ENCODE peak calls at places on chromosome 19, in five cellular contexts. F, K, Q, A and E are unnamed samples. For H3K4me1, the result is how much of the 10 kb centered on the place peaks cover.

GRCh38 chr19:18871543-18871942 is 24.4 kb downstream of the CERS1 start:
- DNase-seq in Q (no peak), A (no peak), K (no peak), F (no peak), E (peak)

GRCh38 chr19:13839938-13840750 is 36.8 kb upstream of the NANOS3 start:
- DNase-seq in K (no peak), A (peak), Q (no peak), F (peak), E (peak)

GRCh38 chr19:55341191-55342043 is 1.7 kb downstream of the KMT5C start:
- DNase-seq in F (peak), A (peak), K (peak), Q (peak), E (peak)

GRCh38 chr19:3670796-3671679 is 29.2 kb downstream of the PIP5K1C start:
- DNase-seq in A (peak), F (peak), Q (no peak), K (no peak), E (peak)

GRCh38 chr19:18364826-18365528 is 21.0 kb upstream of the GDF15 start:
- DNase-seq in K (no peak), Q (peak), A (peak), F (peak), E (no peak)

GRCh38 chr19:18428837-18429674 is 8.9 kb downstream of the ISYNA1 start:
- DNase-seq in F (peak), K (peak), A (peak), Q (no peak), E (peak)

GRCh38 chr19:35559281-35559659 is 4.2 kb downstream of the ATP4A start:
- DNase-seq in K (no peak), Q (no peak), F (no peak), A (no peak), E (no peak)

GRCh38 chr19:10727599-10728250 is 9.8 kb downstream of the DNM2 start:
- DNase-seq in K (no peak), Q (no peak), F (no peak), A (no peak), E (no peak)

GRCh38 chr19:6911523-6911922 is 24.1 kb downstream of the ADGRE1 start:
- DNase-seq in K (no peak), F (no peak), A (no peak), Q (no peak), E (no peak)

GRCh38 chr19:1648926-1649541 is 3.4 kb downstream of the TCF3 start:
- DNase-seq in A (peak), Q (no peak), F (no peak), K (peak), E (no peak)

GRCh38 chr19:1651061-1651547 is 1.3 kb downstream of the TCF3 start:
- DNase-seq in Q (no peak), K (peak), A (peak), F (no peak), E (peak)

GRCh38 chr19:1648156-1648925 is 4.1 kb downstream of the TCF3 start:
- DNase-seq in F (no peak), K (peak), A (peak), Q (no peak), E (no peak)

GRCh38 chr19:1650627-1651009 is 1.8 kb downstream of the TCF3 start:
- DNase-seq in Q (no peak), K (peak), F (no peak), A (no peak), E (peak)

GRCh38 chr19:1649706-1650626 is 2.4 kb downstream of the TCF3 start:
- DNase-seq in F (no peak), K (no peak), Q (no peak), A (no peak), E (no peak)
- H3K4me3 ChIP-seq in F (peak), K (peak), Q (no peak), A (no peak), E (peak)

GRCh38 chr19:5542665-5543064 is 25.1 kb downstream of the TINCR start:
- DNase-seq in Q (no peak), F (no peak), A (no peak), K (no peak), E (peak)

GRCh38 chr19:5545051-5545450 is 22.7 kb downstream of the TINCR start:
- DNase-seq in Q (no peak), A (no peak), F (no peak), K (no peak), E (no peak)

GRCh38 chr19:5545984-5546383 is 21.8 kb downstream of the TINCR start:
- DNase-seq in F (no peak), A (no peak), K (no peak), Q (no peak), E (no peak)

DNA sequence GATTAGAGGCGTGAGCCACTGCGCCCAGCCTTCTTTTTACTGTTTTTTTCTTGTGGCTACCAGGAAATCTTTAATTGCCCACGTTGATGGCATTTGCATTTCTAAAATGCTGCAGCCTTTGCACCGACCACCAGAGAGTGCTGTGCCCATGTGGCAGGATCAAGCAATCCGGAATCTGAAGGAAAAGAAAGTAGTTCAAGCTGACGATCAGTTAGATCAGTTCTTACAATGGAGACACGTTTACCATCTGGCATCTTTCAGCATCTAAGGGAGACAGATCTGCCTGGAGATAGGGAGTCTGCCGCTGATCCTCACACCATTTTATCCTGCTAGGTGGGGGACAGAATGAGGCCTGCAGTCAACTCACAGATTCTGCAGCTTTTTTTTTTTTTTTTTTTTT is 19.9 kb downstream of the TINCR start:
- DNase-seq in K (peak), F (no peak), Q (no peak), A (peak), E (peak)
- TF ChIP-seq CTCF in K (peak), F (peak), Q (peak), A (peak), E (peak)

GRCh38 chr19:28449803-28450202 is 763.1 kb downstream of the UQCRFS1 start:
- DNase-seq in A (no peak), Q (no peak), K (no peak), F (no peak), E (no peak)
- H3K4me1 ChIP-seq in A (under half), Q (under half), K (under half), F (under half), E (under half)

GRCh38 chr19:47232422-47233211 is 1.6 kb upstream of the BBC3 start:
- DNase-seq in Q (peak), A (peak), K (no peak), F (no peak), E (peak)
- H3K4me3 ChIP-seq in Q (no peak), A (peak), K (no peak), F (peak), E (no peak)

DNA sequence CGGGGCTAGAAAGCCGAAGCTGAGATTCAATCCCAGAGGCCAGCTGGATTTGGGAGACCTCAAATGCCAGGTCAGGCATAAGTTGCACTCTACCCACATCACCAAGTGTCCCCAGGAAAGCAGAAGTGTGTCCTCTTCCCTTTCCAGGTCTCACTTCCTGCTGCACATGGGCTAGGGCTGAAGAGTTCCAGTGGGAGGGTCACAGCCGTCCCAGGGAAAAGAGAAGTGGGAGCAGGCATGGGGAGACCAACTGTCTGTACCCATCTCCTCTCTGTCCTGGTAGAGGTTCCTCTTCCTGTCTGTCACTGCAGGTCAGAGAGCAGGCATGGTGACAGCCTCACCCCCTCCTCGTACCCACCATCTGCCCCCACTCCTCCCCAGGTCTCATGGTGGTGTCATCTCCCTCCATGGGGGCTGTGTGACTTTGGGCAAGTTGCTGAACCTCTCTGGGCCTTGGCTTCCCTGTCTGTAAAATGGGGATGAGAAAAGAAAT is 14.8 kb downstream of the AXL start:
- DNase-seq in A (peak), K (no peak), Q (no peak), F (peak), E (no peak)
- TF ChIP-seq CTCF in A (no peak), K (no peak), Q (no peak), F (no peak), E (no peak)

DNA sequence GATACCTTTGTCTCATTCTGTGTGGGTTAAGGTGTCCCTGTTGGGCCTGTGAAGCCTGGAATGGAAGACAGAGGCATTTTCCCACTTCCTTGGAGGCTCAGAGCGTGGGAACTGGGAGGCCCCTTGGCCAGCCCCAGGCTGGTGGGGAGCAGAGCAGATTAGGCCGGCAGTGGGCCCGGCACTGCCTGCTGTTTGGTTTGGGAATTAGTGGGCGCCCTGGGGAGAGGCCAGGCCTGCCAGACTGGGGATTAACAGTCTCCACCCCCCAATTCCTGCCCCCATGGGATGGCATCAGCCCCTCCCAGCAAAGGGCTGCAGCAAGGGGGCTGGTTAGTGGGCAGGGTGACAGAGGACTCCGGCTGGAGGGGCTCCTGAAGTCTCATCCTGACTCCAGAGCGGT is 3.1 kb upstream of the BEST2 start:
- DNase-seq in K (no peak), A (no peak), F (no peak), Q (no peak), E (peak)
- H3K4me1 ChIP-seq in K (under half), A (under half), F (under half), Q (under half), E (under half)

GRCh38 chr19:29664753-29665214 is 477 bp upstream of the PLEKHF1 start:
- DNase-seq in F (no peak), A (no peak), Q (no peak), K (no peak), E (no peak)
- H3K4me3 ChIP-seq in F (peak), A (peak), Q (peak), K (peak), E (peak)

DNA sequence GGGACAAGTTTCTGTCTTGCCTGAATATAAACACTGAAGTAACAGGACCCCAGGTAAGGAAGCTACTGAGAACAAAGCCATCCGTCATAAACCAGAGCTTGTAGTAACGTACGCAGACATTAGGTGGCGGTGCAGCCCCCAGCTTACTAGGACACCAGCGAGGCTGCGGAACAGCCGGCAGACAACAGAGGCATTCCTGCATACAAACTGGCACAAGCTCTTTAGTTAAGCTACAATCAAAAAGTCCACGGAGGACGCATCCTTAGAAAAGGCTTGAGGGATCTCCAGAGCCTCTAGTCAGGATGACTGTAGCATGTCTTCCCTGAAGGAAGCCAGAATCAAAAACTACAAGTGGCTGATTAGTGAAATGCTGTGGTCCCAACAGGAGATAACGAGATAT is 26.2 kb downstream of the ZNF160 start:
- DNase-seq in K (no peak), A (peak), Q (peak), F (peak), E (peak)
- TF ChIP-seq CTCF in K (no peak), A (peak), Q (peak), F (peak), E (peak)

GRCh38 chr19:8396563-8397203 is 6.5 kb downstream of the RAB11B start:
- DNase-seq in Q (peak), K (peak), A (peak), F (peak), E (peak)
- H3K4me1 ChIP-seq in Q (under half), K (under half), A (under half), F (half or more), E (under half)